ENCODE peak calls at places on chromosome 13, in ten cellular contexts. B is breast epithelium, M is fibroblast of lung, S is colonic mucosa, R is psoas muscle, T is heart left ventricle, L is suprapubic skin, W is K562, P is DND-41, D is lung. E is an unnamed sample. For H3K4me1, the result is how much of the 10 kb centered on the place peaks cover.

GRCh38 chr13:30504081-30504480 is 38.3 kb upstream of the HMGB1 start:
- DNase-seq in R (no peak), P (peak), D (no peak), S (no peak), M (peak), T (no peak), B (no peak), W (peak), L (no peak), E (no peak)

GRCh38 chr13:31521466-31521865 is 217.9 kb upstream of the RXFP2 start:
- DNase-seq in L (no peak), R (no peak), W (no peak), T (no peak), M (no peak), D (no peak), B (no peak), P (no peak), S (no peak), E (no peak)

GRCh38 chr13:53136554-53136953 is 107.9 kb downstream of the OLFM4 start:
- DNase-seq in L (no peak), W (no peak), D (no peak), B (no peak), T (no peak), R (no peak), S (no peak), P (no peak), M (no peak), E (no peak)

GRCh38 chr13:94329754-94330551 is 149.5 kb downstream of the DCT start:
- DNase-seq in L (no peak), T (no peak), M (peak), S (no peak), R (no peak), D (no peak), P (no peak), B (no peak), W (no peak), E (no peak)

GRCh38 chr13:46324976-46325375 is 62.1 kb downstream of the RUBCNL start:
- DNase-seq in S (no peak), L (no peak), W (no peak), R (no peak), M (no peak), P (no peak), B (no peak), D (no peak), T (no peak), E (no peak)

GRCh38 chr13:102089177-102089576 is 312.7 kb downstream of the FGF14 start:
- DNase-seq in S (no peak), L (no peak), B (no peak), T (no peak), W (no peak), P (no peak), M (peak), D (no peak), R (no peak), E (no peak)

GRCh38 chr13:110560606-110561334 is 752 bp downstream of the RAB20 start:
- DNase-seq in S (no peak), T (no peak), R (no peak), P (no peak), L (no peak), M (peak), D (peak), W (no peak), B (no peak), E (no peak)

GRCh38 chr13:105998233-105998550 is 537.3 kb downstream of the EFNB2 start:
- DNase-seq in S (no peak), P (no peak), W (no peak), T (no peak), R (no peak), M (no peak), B (no peak), D (no peak), L (no peak), E (no peak)

GRCh38 chr13:50740052-50740741 is 103.3 kb downstream of the DLEU7 start:
- DNase-seq in L (no peak), P (no peak), W (no peak), T (no peak), R (no peak), B (no peak), S (no peak), D (no peak), M (peak), E (no peak)

GRCh38 chr13:73657821-73658540 is 476.2 kb downstream of the KLF12 start:
- DNase-seq in P (no peak), S (peak), T (peak), D (no peak), W (no peak), M (peak), R (peak), B (no peak), L (peak), E (no peak)

GRCh38 chr13:23796546-23796945 is 92.7 kb downstream of the MIPEP start:
- DNase-seq in D (no peak), S (no peak), T (no peak), M (peak), W (no peak), B (no peak), P (no peak), L (no peak), R (no peak), E (no peak)

GRCh38 chr13:64158910-64159309 is 2743.3 kb upstream of the PCDH20 start:
- DNase-seq in P (no peak), L (no peak), T (no peak), R (no peak), W (no peak), D (no peak), M (peak), B (no peak), S (no peak), E (no peak)

GRCh38 chr13:31119966-31120733 is 41.6 kb downstream of the HSPH1 start:
- DNase-seq in M (peak), P (peak), R (no peak), L (no peak), D (peak), W (no peak), T (no peak), S (no peak), B (no peak), E (no peak)

GRCh38 chr13:65638572-65639168 is 1591.5 kb downstream of the PCDH9 start:
- DNase-seq in D (no peak), R (no peak), B (no peak), W (peak), M (peak), S (no peak), T (no peak), P (no peak), L (no peak), E (no peak)

GRCh38 chr13:37716395-37716794 is 117.8 kb upstream of the POSTN start:
- DNase-seq in W (no peak), R (no peak), B (no peak), T (no peak), D (no peak), L (no peak), P (no peak), S (no peak), M (peak), E (no peak)

GRCh38 chr13:43411211-43411610 is 375.6 kb downstream of the ENOX1 start:
- DNase-seq in R (no peak), T (no peak), P (no peak), M (no peak), D (no peak), S (no peak), B (no peak), L (no peak), W (no peak), E (no peak)

GRCh38 chr13:113667771-113668490 is 912 bp downstream of the GRK1 start:
- DNase-seq in S (no peak), W (no peak), D (no peak), L (peak), B (peak), P (no peak), M (no peak), T (no peak), R (no peak), E (peak)

GRCh38 chr13:48626077-48626449 is 27.7 kb upstream of the CYSLTR2 start:
- DNase-seq in S (no peak), B (no peak), M (peak), D (no peak), P (peak), W (no peak), R (no peak), L (no peak), T (no peak), E (no peak)

GRCh38 chr13:40228486-40228885 is 438.0 kb downstream of the FOXO1 start:
- DNase-seq in P (no peak), B (no peak), W (no peak), M (peak), S (no peak), D (no peak), R (no peak), T (no peak), L (no peak), E (no peak)

GRCh38 chr13:99908129-99908805 is 63.3 kb downstream of the ZIC5 start:
- DNase-seq in M (peak), P (no peak), B (no peak), T (no peak), R (no peak), L (no peak), S (no peak), W (no peak), D (no peak), E (no peak)

GRCh38 chr13:30373727-30374126 is 48.6 kb upstream of the UBE2L5 start:
- DNase-seq in L (no peak), P (peak), T (no peak), B (no peak), W (no peak), M (no peak), R (no peak), D (no peak), S (no peak), E (no peak)

GRCh38 chr13:50085063-50085462 is 69.8 kb downstream of the KCNRG start:
- DNase-seq in P (no peak), R (no peak), D (no peak), B (no peak), L (no peak), T (no peak), W (no peak), S (no peak), M (peak), E (no peak)

GRCh38 chr13:96091164-96091931 is 1.4 kb downstream of the HS6ST3 start:
- DNase-seq in L (peak), P (no peak), B (no peak), W (no peak), R (peak), M (no peak), D (no peak), T (peak), S (no peak), E (no peak)

GRCh38 chr13:39266426-39266825 is 228.2 kb downstream of the NHLRC3 start:
- DNase-seq in L (no peak), T (no peak), R (no peak), B (no peak), W (no peak), P (no peak), M (no peak), S (no peak), D (no peak), E (no peak)

GRCh38 chr13:65926750-65927171 is 1303.4 kb downstream of the PCDH9 start:
- DNase-seq in R (no peak), W (no peak), P (peak), S (peak), D (no peak), L (no peak), T (peak), B (no peak), M (no peak), E (no peak)

GRCh38 chr13:40031031-40031430 is 375.6 kb downstream of the COG6 start:
- DNase-seq in B (no peak), R (no peak), W (no peak), L (no peak), D (no peak), T (no peak), M (peak), P (no peak), S (no peak), E (no peak)

DNA sequence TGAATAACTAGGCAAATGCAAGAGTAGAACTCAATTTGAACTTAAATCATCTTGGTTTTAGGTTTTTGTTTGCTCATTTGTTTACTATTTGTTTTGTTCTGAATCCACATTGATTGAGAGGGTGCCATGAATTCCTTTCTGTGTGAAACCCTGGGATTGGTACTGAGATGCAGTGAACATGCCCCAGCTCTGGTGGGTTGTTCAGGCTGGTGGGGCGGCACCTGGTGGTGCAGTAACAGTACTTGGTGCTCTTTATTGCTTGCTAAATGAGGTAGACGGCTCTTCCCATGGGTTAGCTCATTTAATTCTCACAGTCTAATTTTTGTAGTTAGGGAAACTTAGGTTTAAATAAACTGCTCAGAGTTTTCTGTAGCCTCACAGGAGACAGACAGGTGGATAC is 48.4 kb downstream of the WASF3 start:
- DNase-seq in S (no peak), D (no peak), R (no peak), W (peak), P (no peak), B (no peak), L (no peak), T (no peak), M (no peak), E (no peak)
- TF ChIP-seq CTCF in S (no peak), D (no peak), R (no peak), W (peak), P (peak), B (no peak), L (no peak), T (no peak), M (no peak), E (no peak)

GRCh38 chr13:75621147-75621546 is 15.0 kb upstream of the LMO7 start:
- DNase-seq in T (no peak), L (no peak), D (no peak), B (no peak), M (no peak), R (no peak), S (no peak), W (no peak), P (no peak), E (no peak)
- H3K4me3 ChIP-seq in T (no peak), L (no peak), D (no peak), B (no peak), M (no peak), R (no peak), S (no peak), W (no peak), P (no peak), E (no peak)

DNA sequence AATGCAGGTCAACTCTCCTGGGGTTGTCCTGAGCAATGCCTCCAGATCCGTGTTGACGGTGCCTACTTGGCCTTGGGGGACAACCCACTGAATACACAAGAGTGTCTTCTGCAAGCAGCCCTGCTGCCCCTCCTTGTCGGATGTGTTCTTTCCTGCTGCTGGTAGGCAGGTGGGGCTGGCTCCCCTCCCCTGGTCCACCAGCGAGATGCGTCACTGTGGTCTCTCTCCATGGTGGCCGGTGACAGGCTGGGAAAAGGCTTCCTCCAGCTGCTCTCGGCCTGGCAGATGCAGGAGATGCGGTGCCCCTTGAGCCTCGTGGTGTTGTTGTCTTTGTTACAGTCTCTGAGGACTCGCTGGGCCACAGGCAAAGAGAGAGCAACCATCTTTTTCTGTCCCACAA is 84.9 kb downstream of the RGCC start:
- DNase-seq in T (no peak), S (peak), M (no peak), W (no peak), P (no peak), R (no peak), D (no peak), L (no peak), B (no peak), E (no peak)
- H3K4me1 ChIP-seq in T (under half), S (under half), M (under half), W (under half), P (under half), R (under half), D (under half), L (under half), B (under half), E (under half)

GRCh38 chr13:87821512-87821911 is 150.3 kb downstream of the SLITRK5 start:
- DNase-seq in T (no peak), L (no peak), R (no peak), M (peak), B (no peak), D (no peak), P (no peak), S (no peak), W (no peak), E (no peak)
- TF ChIP-seq CTCF in T (no peak), L (no peak), R (no peak), M (no peak), B (no peak), D (no peak), P (no peak), S (no peak), W (no peak), E (no peak)

DNA sequence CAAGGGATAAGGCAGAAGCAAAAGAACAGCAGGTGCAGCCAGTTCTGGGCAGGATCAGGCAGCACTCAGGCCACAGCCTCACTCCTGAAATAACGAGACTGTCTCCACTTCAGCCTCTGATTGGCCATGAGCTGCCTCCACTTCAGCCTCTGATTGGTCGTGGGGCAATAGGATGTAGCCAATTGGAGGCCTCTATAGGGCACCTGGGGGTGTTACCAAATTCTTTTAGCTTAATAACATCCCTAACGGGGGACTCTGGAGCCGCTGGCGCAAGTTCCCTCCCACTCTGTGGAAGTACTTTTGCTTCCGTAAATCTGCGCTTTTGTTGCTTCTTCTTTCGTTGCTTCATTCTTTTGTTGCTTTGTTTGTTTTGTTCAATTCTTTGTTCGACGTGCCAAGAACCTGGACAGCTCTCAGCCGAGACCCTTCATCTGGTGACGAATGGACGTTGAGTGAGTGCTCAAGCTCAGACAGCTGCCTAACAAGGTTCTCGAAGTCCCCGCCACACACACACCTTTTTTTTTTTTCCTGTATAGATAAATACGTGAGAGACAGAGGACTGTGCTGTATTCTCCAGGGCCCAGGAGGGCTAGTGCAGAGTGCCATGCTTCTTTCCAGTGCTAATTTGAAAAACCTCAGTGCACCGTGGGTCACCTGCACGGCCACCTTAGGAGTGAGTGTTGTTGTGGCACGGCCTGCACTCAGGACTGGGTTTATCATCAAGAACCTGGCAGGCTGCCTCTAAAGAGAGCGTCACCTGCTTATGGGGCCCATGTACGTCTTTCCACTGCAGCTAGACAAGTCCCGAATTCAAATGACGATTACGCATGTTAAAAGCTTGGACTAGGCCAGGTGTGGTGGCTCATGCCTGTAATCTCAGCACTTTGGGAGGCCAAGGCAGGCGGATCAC is 32.0 kb upstream of the TUBGCP3 start:
- DNase-seq in D (peak), W (peak), S (no peak), L (no peak), B (no peak), T (no peak), P (peak), M (peak), R (no peak), E (no peak)
- H3K4me3 ChIP-seq in D (no peak), W (no peak), S (no peak), L (no peak), B (no peak), T (no peak), P (no peak), M (no peak), R (no peak), E (no peak)

GRCh38 chr13:44574466-44574855 is 1.7 kb downstream of the TSC22D1 start:
- DNase-seq in P (no peak), M (no peak), S (no peak), B (no peak), T (no peak), W (no peak), L (no peak), R (no peak), D (no peak), E (no peak)
- H3K4me1 ChIP-seq in P (half or more), M (under half), S (under half), B (under half), T (under half), W (under half), L (under half), R (under half), D (under half), E (under half)

DNA sequence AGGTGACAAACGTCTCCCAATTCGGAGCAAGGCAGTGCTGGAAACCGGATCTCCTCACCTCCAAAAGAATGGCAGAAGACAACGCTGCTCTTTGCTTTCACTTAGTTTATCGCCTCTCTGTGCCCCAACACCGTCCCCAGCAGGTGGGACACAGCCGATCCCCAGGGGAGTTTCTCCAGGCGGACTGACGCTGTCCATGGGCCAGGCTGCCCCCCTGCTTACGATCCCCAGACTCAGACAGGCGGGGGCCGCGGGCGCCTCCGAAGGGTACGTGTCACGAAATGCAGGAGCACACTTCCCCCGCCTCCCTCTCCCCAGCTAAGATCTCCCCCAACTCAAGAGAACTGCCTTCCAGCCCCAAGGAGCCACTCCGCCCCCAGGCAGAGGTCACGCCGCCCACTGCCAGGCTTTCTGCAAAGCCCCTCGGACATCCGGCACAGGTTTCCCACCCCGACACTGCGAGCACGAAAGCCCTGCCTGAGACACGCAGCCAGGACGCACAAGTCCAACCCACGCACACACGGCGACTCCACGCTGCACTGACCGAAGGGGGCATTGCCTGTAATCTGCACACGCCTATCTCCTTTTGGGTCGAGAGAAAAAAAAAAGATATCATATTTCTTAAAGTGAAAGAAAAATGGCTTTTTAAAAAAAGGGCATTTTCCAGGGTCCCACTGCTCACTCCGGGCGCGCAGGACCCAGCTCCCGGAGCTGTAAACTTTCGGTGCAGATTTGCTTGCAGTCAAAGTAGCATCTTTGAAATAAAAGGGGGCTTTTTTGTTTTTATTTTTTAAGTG is 1.9 kb downstream of the SPRY2 start:
- DNase-seq in P (peak), T (peak), W (peak), L (peak), M (peak), R (peak), D (peak), B (peak), S (peak), E (peak)
- TF ChIP-seq CTCF in P (peak), T (peak), W (no peak), L (no peak), M (no peak), R (peak), D (no peak), B (no peak), S (no peak), E (peak)

GRCh38 chr13:33541962-33542308 is 256.4 kb upstream of the STARD13 start:
- DNase-seq in W (no peak), L (no peak), P (no peak), M (no peak), B (no peak), T (no peak), S (no peak), D (no peak), R (no peak), E (no peak)
- H3K4me3 ChIP-seq in W (peak), L (peak), P (peak), M (peak), B (peak), T (peak), S (peak), D (peak), R (peak), E (peak)